ENCODE peak calls at places on chromosomes 5 and 9, in ten cellular contexts. X, J, B, M, L, Y, A, H, T and D are unnamed samples.

GRCh38 chr9:90842984-90843383 is 41.4 kb downstream of the SYK start:
- DNase-seq in X (no peak), J (no peak), B (no peak), M (no peak), L (no peak), Y (no peak), A (peak), H (no peak), T (no peak), D (no peak)

GRCh38 chr5:61597684-61598083 is 265.6 kb downstream of the ZSWIM6 start:
- DNase-seq in X (no peak), J (no peak), B (no peak), M (no peak), L (no peak), Y (no peak), A (no peak), H (no peak), T (no peak), D (no peak)

GRCh38 chr5:50969207-50970145 is 303.0 kb downstream of the PARP8 start:
- DNase-seq in X (peak), J (no peak), B (no peak), M (no peak), L (no peak), Y (no peak), A (no peak), H (peak), T (no peak), D (no peak)

GRCh38 chr5:115888027-115888426 is 46.3 kb downstream of the AP3S1 start:
- DNase-seq in X (no peak), J (peak), B (peak), M (no peak), L (peak), Y (peak), A (peak), H (no peak), T (peak), D (peak)

GRCh38 chr9:72932669-72933068 is 20.2 kb downstream of the ALDH1A1 start:
- DNase-seq in X (no peak), J (no peak), B (no peak), M (no peak), L (no peak), Y (no peak), A (no peak), H (no peak), T (no peak), D (no peak)

GRCh38 chr5:121090822-121091221 is 626.7 kb downstream of the PRR16 start:
- DNase-seq in X (no peak), J (peak), B (no peak), M (no peak), L (no peak), Y (no peak), A (peak), H (no peak), T (no peak), D (peak)

GRCh38 chr5:53092242-53092641 is 17.3 kb downstream of the MOCS2 start:
- DNase-seq in X (no peak), J (no peak), B (no peak), M (no peak), L (no peak), Y (no peak), A (no peak), H (no peak), T (no peak), D (no peak)

GRCh38 chr5:144315994-144316634 is 145.4 kb downstream of the KCTD16 start:
- DNase-seq in X (no peak), J (no peak), B (no peak), M (no peak), L (no peak), Y (no peak), A (no peak), H (no peak), T (no peak), D (no peak)

GRCh38 chr5:94422819-94423218 is 195.6 kb downstream of the KIAA0825 start:
- DNase-seq in X (no peak), J (peak), B (peak), M (no peak), L (no peak), Y (peak), A (peak), H (no peak), T (peak), D (peak)

GRCh38 chr9:85268024-85268610 is 473.6 kb downstream of the AGTPBP1 start:
- DNase-seq in X (no peak), J (no peak), B (no peak), M (no peak), L (no peak), Y (no peak), A (no peak), H (no peak), T (no peak), D (no peak)

GRCh38 chr9:112774006-112774996 is 23.7 kb downstream of the SNX30 start:
- DNase-seq in X (no peak), J (peak), B (no peak), M (no peak), L (no peak), Y (peak), A (no peak), H (no peak), T (peak), D (peak)

GRCh38 chr5:134533115-134533815 is 7.8 kb downstream of the JADE2 start:
- DNase-seq in X (peak), J (peak), B (no peak), M (no peak), L (no peak), Y (no peak), A (peak), H (peak), T (no peak), D (peak)

GRCh38 chr5:33892419-33893151 is 795 bp upstream of the ADAMTS12 start:
- DNase-seq in X (peak), J (peak), B (peak), M (no peak), L (peak), Y (peak), A (no peak), H (peak), T (peak), D (peak)

GRCh38 chr9:95061916-95062600 is 255.5 kb downstream of the FANCC start:
- DNase-seq in X (no peak), J (no peak), B (no peak), M (no peak), L (no peak), Y (no peak), A (no peak), H (no peak), T (no peak), D (no peak)

GRCh38 chr5:90792725-90793124 is 234.1 kb downstream of the ADGRV1 start:
- DNase-seq in X (no peak), J (peak), B (peak), M (no peak), L (no peak), Y (peak), A (no peak), H (no peak), T (peak), D (no peak)

GRCh38 chr9:69265891-69266290 is 59.1 kb upstream of the ENTREP1 start:
- DNase-seq in X (no peak), J (peak), B (peak), M (no peak), L (no peak), Y (peak), A (no peak), H (no peak), T (peak), D (no peak)

GRCh38 chr5:173395257-173395932 is 67.2 kb upstream of the STC2 start:
- DNase-seq in X (no peak), J (peak), B (peak), M (no peak), L (no peak), Y (peak), A (no peak), H (peak), T (peak), D (peak)

GRCh38 chr5:867300-867699 is 16.5 kb upstream of the ZDHHC11 start:
- DNase-seq in X (peak), J (no peak), B (no peak), M (no peak), L (no peak), Y (no peak), A (no peak), H (no peak), T (no peak), D (no peak)

GRCh38 chr5:1294839-1295649 is at the start of gene TERT:
- DNase-seq in X (peak), J (no peak), B (no peak), M (peak), L (no peak), Y (no peak), A (peak), H (peak), T (no peak), D (no peak)

GRCh38 chr5:116360008-116360853 is 214.4 kb downstream of the SEMA6A start:
- DNase-seq in X (peak), J (no peak), B (no peak), M (no peak), L (no peak), Y (no peak), A (no peak), H (peak), T (peak), D (no peak)

GRCh38 chr5:107808671-107809137 is 138.0 kb upstream of the EFNA5 start:
- DNase-seq in X (no peak), J (no peak), B (no peak), M (no peak), L (no peak), Y (no peak), A (no peak), H (no peak), T (peak), D (peak)

GRCh38 chr5:5353681-5354080 is 68.8 kb upstream of the ICE1 start:
- DNase-seq in X (no peak), J (no peak), B (no peak), M (no peak), L (no peak), Y (no peak), A (no peak), H (no peak), T (no peak), D (no peak)

GRCh38 chr9:92728831-92729734 is 35.5 kb downstream of the BICD2 start:
- DNase-seq in X (peak), J (no peak), B (no peak), M (no peak), L (no peak), Y (no peak), A (peak), H (no peak), T (no peak), D (peak)

GRCh38 chr9:22158983-22159382 is 149.9 kb upstream of the CDKN2B start:
- DNase-seq in X (no peak), J (peak), B (peak), M (no peak), L (no peak), Y (peak), A (no peak), H (peak), T (peak), D (peak)

GRCh38 chr5:123371575-123372179 is 51.5 kb downstream of the CEP120 start:
- DNase-seq in X (peak), J (peak), B (peak), M (no peak), L (no peak), Y (peak), A (peak), H (peak), T (no peak), D (peak)

GRCh38 chr9:96348261-96348660 is 35.2 kb downstream of the SLC35D2 start:
- DNase-seq in X (no peak), J (no peak), B (no peak), M (no peak), L (no peak), Y (no peak), A (no peak), H (no peak), T (no peak), D (no peak)

GRCh38 chr9:137277329-137278041 is at the start of gene TOR4A:
- DNase-seq in X (peak), J (peak), B (peak), M (no peak), L (peak), Y (peak), A (peak), H (peak), T (peak), D (peak)

GRCh38 chr5:179796877-179797608 is 3.3 kb downstream of the LTC4S start:
- DNase-seq in X (no peak), J (no peak), B (no peak), M (no peak), L (no peak), Y (no peak), A (no peak), H (peak), T (no peak), D (no peak)

GRCh38 chr9:83062653-83063527 is at the start of gene RASEF:
- DNase-seq in X (peak), J (peak), B (peak), M (no peak), L (no peak), Y (peak), A (no peak), H (no peak), T (peak), D (peak)

GRCh38 chr5:74631088-74631960 is 9.2 kb downstream of the ENC1 start:
- DNase-seq in X (no peak), J (peak), B (peak), M (no peak), L (no peak), Y (peak), A (peak), H (no peak), T (peak), D (peak)

GRCh38 chr5:96614110-96614691 is 48.0 kb upstream of the CAST start:
- DNase-seq in X (no peak), J (peak), B (peak), M (no peak), L (peak), Y (peak), A (peak), H (peak), T (peak), D (peak)

DNA sequence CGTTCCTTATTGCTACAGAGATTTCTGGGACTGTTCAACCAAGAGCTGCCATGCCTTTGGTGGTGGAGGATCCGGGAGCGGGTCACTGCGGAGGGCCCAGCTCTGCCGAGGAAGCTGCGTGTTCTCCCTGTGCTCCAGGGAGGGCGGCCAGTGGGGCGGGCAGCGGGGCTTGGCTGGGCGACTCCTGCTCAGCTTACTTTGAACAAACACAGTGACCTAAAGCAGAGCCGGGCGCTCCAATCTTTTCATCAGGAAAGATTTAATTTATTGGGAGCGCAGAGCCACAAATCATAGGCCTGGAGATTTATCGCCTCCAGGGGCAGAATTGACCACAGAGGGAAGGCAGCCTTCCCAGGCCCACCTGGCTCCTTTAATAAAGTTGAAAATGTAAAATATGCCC is 27.7 kb downstream of the LHX3 start:
- DNase-seq in X (no peak), J (no peak), B (no peak), M (no peak), L (no peak), Y (no peak), A (no peak), H (no peak), T (no peak), D (no peak)
- TF ChIP-seq CTCF in X (no peak), J (no peak), B (no peak), M (no peak), L (no peak), Y (no peak), A (no peak), H (no peak), T (no peak), D (no peak)

GRCh38 chr5:174750720-174751119 is 26.3 kb downstream of the MSX2 start:
- DNase-seq in X (no peak), J (peak), B (no peak), M (no peak), L (peak), Y (peak), A (no peak), H (no peak), T (peak), D (peak)
- H3K4me3 ChIP-seq in X (peak), J (peak), B (peak), M (no peak), L (peak), Y (no peak), A (no peak), H (no peak), T (no peak), D (peak)

DNA sequence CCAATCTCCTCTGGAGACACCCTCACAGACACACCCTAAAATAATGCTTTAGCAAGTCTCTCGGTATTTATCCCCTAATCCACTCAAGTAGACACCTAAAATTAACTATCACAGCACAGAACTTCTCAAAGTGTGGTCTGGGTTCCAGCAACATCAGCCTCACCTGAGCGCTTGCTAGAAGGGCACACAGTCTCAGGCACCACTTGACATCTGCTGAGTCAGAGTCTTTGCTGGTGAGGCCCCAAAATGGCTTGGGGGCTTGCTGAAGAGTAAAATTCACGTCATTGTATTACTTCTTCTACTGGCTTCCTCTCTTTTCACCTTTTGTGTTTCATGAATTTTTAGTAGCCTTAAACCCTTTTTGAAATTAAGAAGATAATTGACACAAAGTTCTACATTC is 9.0 kb downstream of the FOXB2 start:
- DNase-seq in X (no peak), J (no peak), B (no peak), M (no peak), L (no peak), Y (no peak), A (no peak), H (no peak), T (no peak), D (no peak)
- TF ChIP-seq CTCF in X (no peak), J (no peak), B (no peak), M (no peak), L (no peak), Y (no peak), A (no peak), H (no peak), T (no peak), D (no peak)

DNA sequence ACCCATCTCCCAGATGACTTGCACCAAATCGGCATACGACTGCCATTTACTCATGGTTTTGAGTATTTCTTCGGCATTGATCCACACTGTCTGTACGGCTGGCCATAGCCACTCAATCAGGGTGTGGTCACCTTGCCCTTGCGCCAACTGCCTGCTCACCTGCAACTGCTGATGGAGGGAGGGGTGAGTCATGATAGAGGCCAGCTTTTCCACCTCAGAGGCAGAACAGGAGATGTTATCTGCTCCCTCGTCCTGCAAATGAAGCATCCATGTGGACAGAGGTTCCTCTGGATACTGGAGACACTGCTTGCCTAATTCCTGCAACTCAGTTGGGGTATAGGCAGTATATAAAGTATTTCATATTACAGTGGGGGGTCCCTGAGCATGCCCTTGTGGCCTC is 85.6 kb upstream of the ATP10B start:
- DNase-seq in X (no peak), J (no peak), B (no peak), M (no peak), L (no peak), Y (peak), A (no peak), H (no peak), T (no peak), D (no peak)
- H3K4me3 ChIP-seq in X (no peak), J (no peak), B (no peak), M (no peak), L (no peak), Y (no peak), A (no peak), H (no peak), T (no peak), D (no peak)

GRCh38 chr5:88883566-88884434 is 816 bp upstream of the MEF2C start:
- DNase-seq in X (peak), J (peak), B (peak), M (no peak), L (no peak), Y (peak), A (peak), H (peak), T (peak), D (peak)
- TF ChIP-seq CTCF in X (no peak), J (no peak), B (no peak), M (no peak), L (no peak), Y (no peak), A (no peak), H (peak), T (no peak), D (peak)

DNA sequence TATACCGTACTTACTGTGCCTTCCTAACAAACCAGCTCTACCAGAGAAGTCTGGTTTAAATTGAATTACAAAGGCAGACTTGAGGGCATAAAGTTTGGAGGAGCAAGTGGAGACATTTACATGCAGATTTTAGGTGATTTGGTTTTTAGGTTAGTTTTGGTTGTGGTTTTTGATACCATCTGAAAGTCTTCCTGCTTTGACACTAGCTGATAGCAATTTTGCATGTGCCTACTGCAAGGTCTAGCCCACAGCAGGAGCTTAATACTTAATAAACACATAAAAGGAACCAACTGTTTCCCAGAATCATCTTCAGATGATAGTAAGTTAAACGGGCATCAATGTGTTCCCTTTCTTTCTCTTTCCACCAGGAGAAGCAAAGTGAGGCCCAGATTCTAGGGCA is 3.4 kb upstream of the ESM1 start:
- DNase-seq in X (no peak), J (no peak), B (no peak), M (no peak), L (no peak), Y (no peak), A (no peak), H (no peak), T (no peak), D (no peak)
- H3K4me3 ChIP-seq in X (no peak), J (no peak), B (no peak), M (no peak), L (no peak), Y (no peak), A (no peak), H (no peak), T (no peak), D (no peak)

DNA sequence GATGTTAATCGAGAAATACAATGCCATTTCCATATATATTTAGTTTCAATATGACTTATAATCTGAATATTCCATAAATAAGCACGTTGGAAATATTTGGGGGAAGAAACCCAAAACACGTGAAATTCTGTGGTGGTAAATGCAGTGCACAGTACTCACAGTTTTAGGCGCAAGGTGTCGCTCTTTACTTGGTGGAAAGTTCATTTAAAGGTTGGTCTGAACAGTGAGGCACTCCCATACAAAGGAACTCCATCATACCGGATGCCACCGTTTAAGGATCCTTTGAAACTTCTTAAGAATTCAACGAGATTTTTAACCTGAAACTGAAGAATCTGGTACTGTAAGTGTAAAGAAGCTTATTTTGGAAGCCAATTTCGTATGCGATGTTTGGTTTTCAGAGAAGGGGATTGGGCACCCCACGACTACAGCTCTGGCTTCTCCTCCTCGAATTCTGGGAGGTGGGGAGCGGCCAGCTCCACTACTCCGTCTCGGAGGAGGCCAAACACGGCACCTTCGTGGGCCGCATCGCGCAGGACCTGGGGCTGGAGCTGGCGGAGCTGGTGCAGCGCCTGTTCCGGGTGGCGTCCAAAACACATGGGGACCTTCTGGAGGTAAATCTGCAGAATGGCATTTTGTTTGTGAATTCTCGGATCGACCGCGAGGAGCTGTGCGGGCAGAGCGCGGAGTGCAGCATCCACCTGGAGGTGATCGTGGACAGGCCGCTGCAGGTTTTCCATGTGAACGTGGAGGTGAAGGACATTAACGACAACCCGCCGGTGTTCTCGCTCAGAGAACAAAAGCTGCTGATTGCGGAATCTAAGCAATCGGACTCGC is at the start of gene PCDHA11:
- DNase-seq in X (no peak), J (peak), B (no peak), M (no peak), L (no peak), Y (peak), A (peak), H (no peak), T (no peak), D (no peak)
- TF ChIP-seq CTCF in X (no peak), J (no peak), B (peak), M (no peak), L (no peak), Y (peak), A (no peak), H (no peak), T (no peak), D (no peak)

GRCh38 chr9:104868303-104868686 is 59.7 kb downstream of the ABCA1 start:
- DNase-seq in X (no peak), J (no peak), B (no peak), M (no peak), L (no peak), Y (no peak), A (no peak), H (no peak), T (no peak), D (no peak)
- H3K4me3 ChIP-seq in X (no peak), J (no peak), B (no peak), M (no peak), L (no peak), Y (no peak), A (no peak), H (no peak), T (no peak), D (no peak)